ENCODE peak calls at places on chromosomes 7 and 10, in five cellular contexts. S is tibial nerve, N is PC-3, I is stomach, V is aorta. J is an unnamed sample. For H3K36me3, H3K4me1 and H3K9me3, the result is how much of the 10 kb centered on the place peaks cover.

GRCh38 chr10:3775671-3776551 is 9.1 kb downstream of the KLF6 start:
- DNase-seq in S (no peak), N (peak), I (no peak), V (no peak), J (no peak)

GRCh38 chr10:109866168-109866994 is 56.9 kb downstream of the XPNPEP1 start:
- DNase-seq in S (no peak), N (peak), I (no peak), V (no peak), J (no peak)

GRCh38 chr10:110165239-110165638 is 42.2 kb upstream of the MXI1 start:
- DNase-seq in S (no peak), N (no peak), I (no peak), V (no peak), J (no peak)

GRCh38 chr10:29199344-29199743 is 89.5 kb upstream of the LYZL1 start:
- DNase-seq in S (no peak), N (no peak), I (no peak), V (no peak), J (no peak)

GRCh38 chr10:123926401-123927264 is 35.0 kb upstream of the CPXM2 start:
- DNase-seq in S (no peak), N (no peak), I (no peak), V (no peak), J (no peak)

GRCh38 chr10:118504044-118504944 is 91.2 kb downstream of the PRLHR start:
- DNase-seq in S (no peak), N (peak), I (no peak), V (no peak), J (peak)

GRCh38 chr7:92612501-92612900 is 22.3 kb upstream of the FAM133B start:
- DNase-seq in S (no peak), N (no peak), I (no peak), V (no peak), J (no peak)

GRCh38 chr10:34504534-34504933 is 310.6 kb downstream of the PARD3 start:
- DNase-seq in S (no peak), N (peak), I (peak), V (no peak), J (no peak)

GRCh38 chr7:29461996-29462395 is 101.6 kb upstream of the PRR15 start:
- DNase-seq in S (no peak), N (no peak), I (no peak), V (no peak), J (no peak)

GRCh38 chr7:106369349-106369748 is 84.6 kb upstream of the NAMPT start:
- DNase-seq in S (no peak), N (peak), I (no peak), V (no peak), J (no peak)

GRCh38 chr7:115634633-115635032 is 395.9 kb downstream of the TFEC start:
- DNase-seq in S (no peak), N (peak), I (no peak), V (no peak), J (no peak)

GRCh38 chr10:69287181-69287580 is 8.9 kb downstream of the HK1 start:
- DNase-seq in S (no peak), N (no peak), I (no peak), V (no peak), J (no peak)

GRCh38 chr7:92230547-92230946 is 15.2 kb downstream of the KRIT1 start:
- DNase-seq in S (no peak), N (no peak), I (no peak), V (no peak), J (no peak)

GRCh38 chr7:139284252-139284896 is 53.3 kb downstream of the UBN2 start:
- DNase-seq in S (no peak), N (peak), I (no peak), V (no peak), J (no peak)

GRCh38 chr7:133857376-133858119 is 269.6 kb upstream of the LRGUK start:
- DNase-seq in S (no peak), N (no peak), I (no peak), V (no peak), J (no peak)

GRCh38 chr10:101035314-101035713 is 4.3 kb downstream of the SFXN3 start:
- DNase-seq in S (no peak), N (no peak), I (no peak), V (no peak), J (no peak)
- H3K36me3 ChIP-seq in S (half or more), N (under half), I (half or more), V (under half), J (under half)

DNA sequence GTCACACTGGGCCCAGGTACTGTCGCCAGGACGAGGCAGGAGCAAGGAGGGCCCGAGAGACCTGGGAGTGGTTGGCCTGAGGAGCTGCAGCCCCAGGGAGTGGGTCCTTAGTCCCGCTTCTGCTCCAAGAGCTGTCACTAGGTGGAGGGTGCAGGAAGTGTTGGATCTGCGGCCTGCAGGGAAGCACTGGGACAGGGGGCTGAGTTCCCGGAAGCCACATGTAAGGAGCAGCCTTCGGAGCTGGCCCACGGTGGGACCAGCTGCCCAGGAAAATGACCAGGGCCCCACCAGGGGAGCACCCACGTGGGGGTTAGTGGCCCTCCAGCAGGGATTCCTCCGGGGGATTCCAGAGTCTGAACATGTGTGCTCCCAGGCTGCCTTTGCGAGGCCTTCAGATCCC is 9.2 kb upstream of the AQP1 start:
- DNase-seq in S (no peak), N (no peak), I (no peak), V (no peak), J (no peak)
- H3K4me1 ChIP-seq in S (under half), N (under half), I (under half), V (under half), J (under half)

DNA sequence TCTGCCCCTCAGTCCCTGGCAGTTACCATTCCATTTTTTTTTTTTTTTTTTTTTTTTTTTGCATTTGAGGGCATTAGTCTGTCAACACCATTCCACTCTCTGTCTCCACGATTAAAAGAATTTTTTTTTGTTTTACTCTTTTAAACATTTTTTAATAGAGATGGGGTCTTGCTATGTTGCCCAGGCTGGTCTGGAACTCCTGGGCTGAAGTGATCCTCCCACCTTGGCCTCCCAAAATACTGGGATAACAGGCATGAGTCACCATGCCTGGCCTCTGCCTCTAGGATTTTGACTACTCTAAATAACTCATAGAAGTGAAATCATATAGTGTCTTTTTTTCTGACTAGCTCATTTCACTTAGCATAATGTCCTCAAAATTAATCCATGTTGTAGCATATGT is 16.5 kb upstream of the CLDN3 start:
- DNase-seq in S (no peak), N (no peak), I (no peak), V (no peak), J (peak)
- H3K9me3 ChIP-seq in S (under half), N (under half), I (under half), V (under half), J (under half)

GRCh38 chr10:381346-381745 is 246.1 kb downstream of the ZMYND11 start:
- DNase-seq in S (no peak), N (no peak), I (peak), V (no peak), J (no peak)

GRCh38 chr10:377228-377627 is 242.0 kb downstream of the ZMYND11 start:
- DNase-seq in S (no peak), N (no peak), I (no peak), V (no peak), J (no peak)

GRCh38 chr10:380313-380955 is 245.2 kb downstream of the ZMYND11 start:
- DNase-seq in S (no peak), N (no peak), I (peak), V (no peak), J (no peak)

GRCh38 chr10:378230-378929 is 243.1 kb downstream of the ZMYND11 start:
- DNase-seq in S (no peak), N (no peak), I (no peak), V (no peak), J (peak)

GRCh38 chr10:378930-379704 is 243.9 kb downstream of the ZMYND11 start:
- DNase-seq in S (no peak), N (no peak), I (no peak), V (no peak), J (no peak)
- H3K36me3 ChIP-seq in S (half or more), N (under half), I (half or more), V (under half), J (under half)

DNA sequence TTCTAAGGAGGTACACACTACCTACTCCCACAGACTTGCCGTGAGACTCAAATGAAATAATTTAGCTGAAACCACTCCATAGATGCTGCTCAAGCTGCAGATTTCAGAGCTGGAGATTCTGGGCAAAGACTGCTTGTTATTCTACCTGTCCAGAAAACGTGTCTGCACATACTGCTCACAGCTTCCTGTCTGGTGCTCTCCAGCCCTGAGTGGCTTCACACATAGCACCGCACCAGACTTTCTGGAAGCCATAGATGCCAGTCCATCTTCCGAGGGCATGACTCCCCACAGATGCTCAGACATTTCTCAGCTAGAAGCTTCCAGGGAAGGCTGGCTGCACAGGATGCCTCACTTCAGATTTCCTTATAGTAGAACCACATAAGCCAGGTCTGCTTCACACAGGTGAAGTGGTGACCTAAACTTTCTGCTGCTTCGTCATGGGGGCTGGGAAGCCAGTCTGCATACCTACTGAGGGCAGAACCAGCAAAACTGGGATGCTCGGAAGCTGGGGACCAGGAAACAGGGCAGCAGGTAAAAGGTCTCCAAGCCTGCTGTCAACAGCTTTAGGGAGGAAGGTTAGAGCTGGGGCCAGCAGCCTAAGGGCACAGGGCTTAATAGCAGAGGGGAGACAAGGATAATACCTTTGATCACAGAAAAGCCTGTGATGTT is 18.2 kb downstream of the CCDC6 start:
- DNase-seq in S (no peak), N (no peak), I (no peak), V (no peak), J (no peak)
- H3K4me1 ChIP-seq in S (under half), N (under half), I (under half), V (under half), J (under half)

GRCh38 chr7:57177856-57178767 is 45.9 kb upstream of the ZNF479 start:
- DNase-seq in S (no peak), N (no peak), I (no peak), V (no peak), J (no peak)
- H3K9me3 ChIP-seq in S (under half), N (under half), I (under half), V (under half), J (under half)

GRCh38 chr10:125130260-125130659 is 30.1 kb downstream of the CTBP2 start:
- DNase-seq in S (no peak), N (no peak), I (no peak), V (no peak), J (no peak)
- H3K36me3 ChIP-seq in S (under half), N (under half), I (under half), V (under half), J (under half)

GRCh38 chr10:131829156-131829930 is 71.5 kb upstream of the PPP2R2D start:
- DNase-seq in S (no peak), N (no peak), I (no peak), V (peak), J (no peak)
- H3K4me1 ChIP-seq in S (under half), N (under half), I (under half), V (under half), J (under half)